ENCODE peak calls at places on chromosomes 16 and 17, in eight cellular contexts. D is cardiac fibroblast; E is GM18507; B is NCI-H2171; L is GOT3; Q is activated CD8-positive, alpha-beta memory T cell treated with anti-CD3 and anti-CD28 coated beads for 1 hour; H is T follicular helper cell; T is HFF-Myc. I is an unnamed sample.

GRCh38 chr16:87457051-87457611 is 35.7 kb downstream of the ZCCHC14 start:
- DNase-seq in B (no peak), Q (no peak), L (no peak), T (no peak), D (peak), E (no peak), H (no peak), I (no peak)

GRCh38 chr17:55158439-55158838 is 106.3 kb upstream of the HLF start:
- DNase-seq in H (no peak), T (no peak), L (no peak), B (no peak), D (peak), Q (no peak), E (no peak), I (no peak)

GRCh38 chr17:79838541-79839274 is 532 bp downstream of the CBX4 start:
- DNase-seq in H (no peak), B (peak), Q (no peak), T (no peak), D (peak), L (no peak), E (no peak), I (no peak)

GRCh38 chr17:57257911-57258885 is 1.9 kb downstream of the MSI2 start:
- DNase-seq in T (no peak), L (no peak), E (no peak), B (peak), Q (no peak), H (no peak), D (peak), I (no peak)

GRCh38 chr16:3175157-3176153 is 12.5 kb upstream of the OR1F1 start:
- DNase-seq in E (no peak), D (peak), T (no peak), B (no peak), Q (no peak), H (no peak), L (no peak), I (no peak)

GRCh38 chr17:48228720-48229119 is 121.2 kb downstream of the SNX11 start:
- DNase-seq in T (no peak), Q (no peak), B (no peak), D (no peak), H (no peak), L (no peak), E (no peak), I (no peak)

GRCh38 chr17:81223758-81224122 is 975 bp upstream of the CEP131 start:
- DNase-seq in B (no peak), H (no peak), D (no peak), T (no peak), E (no peak), L (no peak), Q (no peak), I (no peak)

GRCh38 chr16:68446941-68447675 is 1.2 kb downstream of the SMPD3 start:
- DNase-seq in B (peak), Q (no peak), E (no peak), D (no peak), T (no peak), L (no peak), H (no peak), I (no peak)

GRCh38 chr17:4708436-4708835 is 2.0 kb upstream of the ARRB2 start:
- DNase-seq in T (no peak), D (peak), L (no peak), B (no peak), Q (no peak), H (peak), E (no peak), I (no peak)

GRCh38 chr16:25126820-25127232 is 15.3 kb downstream of the LCMT1 start:
- DNase-seq in B (no peak), L (no peak), Q (no peak), E (no peak), D (peak), T (peak), H (no peak), I (no peak)

GRCh38 chr16:19294156-19294649 is 8.7 kb downstream of the CLEC19A start:
- DNase-seq in B (no peak), L (no peak), E (peak), Q (no peak), H (no peak), D (no peak), T (no peak), I (no peak)

GRCh38 chr17:19753661-19754463 is 5.8 kb upstream of the ALDH3A1 start:
- DNase-seq in L (no peak), Q (no peak), T (no peak), B (no peak), D (no peak), E (no peak), H (no peak), I (no peak)

GRCh38 chr16:4113358-4114256 is 2.6 kb downstream of the ADCY9 start:
- DNase-seq in E (no peak), H (no peak), B (no peak), D (no peak), T (no peak), L (no peak), Q (no peak), I (no peak)

GRCh38 chr16:79623076-79623475 is 22.5 kb upstream of the MAF start:
- DNase-seq in D (no peak), Q (no peak), H (no peak), E (no peak), B (no peak), T (no peak), L (no peak), I (no peak)

GRCh38 chr17:10649031-10649430 is 8.1 kb downstream of the MYH3 start:
- DNase-seq in H (no peak), D (peak), B (no peak), L (no peak), Q (no peak), T (no peak), E (no peak), I (no peak)

GRCh38 chr16:49094471-49094870 is 187.2 kb downstream of the CBLN1 start:
- DNase-seq in L (no peak), D (no peak), Q (no peak), T (no peak), B (no peak), H (no peak), E (no peak), I (no peak)

GRCh38 chr16:200388-200787 is 20.1 kb downstream of the HBQ1 start:
- DNase-seq in L (no peak), D (peak), Q (no peak), B (peak), E (no peak), T (no peak), H (no peak), I (no peak)

GRCh38 chr16:87431926-87432325 is 39.8 kb downstream of the MAP1LC3B start:
- DNase-seq in B (peak), T (peak), E (no peak), L (no peak), Q (no peak), H (no peak), D (peak), I (no peak)

I was measured in brain pericyte.